ENCODE peak calls at places on chromosomes 12 and 14, in nine cellular contexts. V is foreskin fibroblast; K is CD4-positive, alpha-beta memory T cell; J is tibial nerve; O is AG10803; U is pancreas; D is NT2/D1; A is esophagus muscularis mucosa; Q is IMR-90. B is an unnamed sample.

GRCh38 chr12:70484464-70484863 is 118.4 kb downstream of the KCNMB4 start:
- DNase-seq in V (no peak), K (no peak), J (no peak), O (no peak), U (no peak), D (no peak), A (no peak), Q (no peak), B (no peak)

GRCh38 chr12:57887631-57888406 is 41.3 kb upstream of the CTDSP2 start:
- DNase-seq in V (peak; percentile 83), K (no peak), J (no peak), O (peak; percentile 62), U (no peak), D (no peak), A (no peak), Q (peak; percentile 55), B (no peak)

GRCh38 chr12:48165089-48166031 is 8.0 kb upstream of the ASB8 start:
- DNase-seq in V (peak; percentile 72), K (peak; percentile 73), J (no peak), O (peak; percentile 67), U (no peak), D (peak; percentile 52), A (no peak), Q (peak; percentile 68), B (no peak)

GRCh38 chr12:111451649-111452129 is 46.0 kb downstream of the SH2B3 start:
- DNase-seq in V (peak; percentile 76), K (peak; percentile 77), J (no peak), O (peak; percentile 59), U (no peak), D (no peak), A (peak; percentile 68), Q (peak; percentile 59), B (no peak)

GRCh38 chr12:104649913-104650312 is 193.2 kb downstream of the CHST11 start:
- DNase-seq in V (no peak), K (no peak), J (no peak), O (no peak), U (no peak), D (no peak), A (no peak), Q (no peak), B (no peak)

GRCh38 chr14:106518054-106518943 is 991.9 kb downstream of the TMEM121 start:
- DNase-seq in V (no peak), K (peak; percentile 79), J (no peak), O (no peak), U (peak; percentile 29), D (no peak), A (no peak), Q (no peak), B (no peak)

GRCh38 chr12:117202033-117202432 is 11.8 kb upstream of the FBXO21 start:
- DNase-seq in V (no peak), K (no peak), J (no peak), O (no peak), U (no peak), D (no peak), A (no peak), Q (no peak), B (no peak)

GRCh38 chr14:98174031-98174430 is 1098.0 kb downstream of the BCL11B start:
- DNase-seq in V (no peak), K (no peak), J (no peak), O (no peak), U (no peak), D (no peak), A (no peak), Q (no peak), B (no peak)

GRCh38 chr12:29088611-29089219 is 60.4 kb upstream of the FAR2 start:
- DNase-seq in V (peak; percentile 56), K (peak; percentile 32), J (no peak), O (peak; percentile 20), U (no peak), D (no peak), A (no peak), Q (peak; percentile 16), B (no peak)

GRCh38 chr12:93098077-93098476 is 169.0 kb upstream of the EEA1 start:
- DNase-seq in V (peak; percentile 47), K (peak; percentile 60), J (peak; percentile 33), O (no peak), U (peak; percentile 45), D (peak; percentile 47), A (no peak), Q (peak; percentile 35), B (no peak)

GRCh38 chr14:50342211-50343080 is 30.3 kb downstream of the DMAC2L start:
- DNase-seq in V (peak; percentile 82), K (peak; percentile 36), J (peak; percentile 59), O (peak; percentile 94), U (peak; percentile 20), D (peak; percentile 15), A (peak; percentile 90), Q (peak; percentile 71), B (no peak)

GRCh38 chr12:20211537-20211936 is 156.8 kb upstream of the PDE3A start:
- DNase-seq in V (no peak), K (no peak), J (no peak), O (no peak), U (no peak), D (no peak), A (no peak), Q (no peak), B (no peak)

GRCh38 chr12:20214286-20214685 is 154.1 kb upstream of the PDE3A start:
- DNase-seq in V (peak; percentile 30), K (no peak), J (no peak), O (no peak), U (no peak), D (no peak), A (no peak), Q (peak; percentile 48), B (peak; percentile 30)

GRCh38 chr12:20213851-20214250 is 154.5 kb upstream of the PDE3A start:
- DNase-seq in V (peak; percentile 58), K (no peak), J (no peak), O (peak; percentile 4), U (no peak), D (no peak), A (no peak), Q (no peak), B (peak; percentile 37)

GRCh38 chr12:20212036-20212435 is 156.3 kb upstream of the PDE3A start:
- DNase-seq in V (peak; percentile 42), K (no peak), J (no peak), O (peak; percentile 9), U (no peak), D (no peak), A (no peak), Q (peak; percentile 8), B (no peak)

DNA sequence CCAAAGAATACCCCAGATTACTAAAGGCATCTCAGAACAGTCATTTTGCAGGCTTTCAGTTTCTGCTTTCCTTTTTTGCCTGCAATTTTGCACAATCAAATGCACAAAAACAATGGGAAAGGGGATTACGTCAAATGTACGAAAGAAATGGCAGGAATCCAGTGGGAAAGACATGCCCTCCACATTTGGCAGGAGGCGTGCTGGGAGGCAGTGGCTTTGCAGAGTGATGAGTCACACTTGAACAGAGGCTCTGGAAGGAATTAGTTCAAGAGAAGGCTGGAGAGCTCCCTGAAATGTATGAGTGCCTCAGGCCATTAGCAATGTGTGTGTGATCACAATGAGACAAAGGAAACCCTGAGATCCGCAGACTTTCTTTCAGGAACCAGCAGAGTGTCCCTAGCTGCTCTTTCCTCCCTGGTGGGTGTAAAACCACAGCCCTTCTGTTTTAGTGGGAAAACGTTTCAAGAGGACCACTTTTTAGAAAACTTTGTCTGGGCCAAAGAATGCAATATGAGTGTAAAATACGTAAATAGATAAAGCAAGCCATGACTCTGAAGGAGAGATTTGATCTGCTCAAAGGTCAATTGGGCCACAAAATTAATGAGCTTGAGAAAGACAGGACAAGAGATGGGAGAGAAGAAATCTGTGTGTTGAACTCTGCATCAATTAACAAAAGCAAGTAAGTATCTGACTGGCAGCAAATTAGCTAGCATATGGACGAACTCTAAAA is 155.5 kb upstream of the PDE3A start:
- DNase-seq in V (peak; percentile 98), K (no peak), J (peak; percentile 69), O (peak; percentile 97), U (peak; percentile 50), D (peak; percentile 100), A (no peak), Q (peak; percentile 98), B (peak; percentile 99)
- H3K4me3 ChIP-seq in V (peak overlapping the region; percentile 9), K (no peak overlapping the region), J (no peak overlapping the region), O (no peak overlapping the region), U (no peak overlapping the region), D (no peak overlapping the region), A (peak overlapping the region; percentile 12), Q (no peak overlapping the region), B (no peak overlapping the region)

DNA sequence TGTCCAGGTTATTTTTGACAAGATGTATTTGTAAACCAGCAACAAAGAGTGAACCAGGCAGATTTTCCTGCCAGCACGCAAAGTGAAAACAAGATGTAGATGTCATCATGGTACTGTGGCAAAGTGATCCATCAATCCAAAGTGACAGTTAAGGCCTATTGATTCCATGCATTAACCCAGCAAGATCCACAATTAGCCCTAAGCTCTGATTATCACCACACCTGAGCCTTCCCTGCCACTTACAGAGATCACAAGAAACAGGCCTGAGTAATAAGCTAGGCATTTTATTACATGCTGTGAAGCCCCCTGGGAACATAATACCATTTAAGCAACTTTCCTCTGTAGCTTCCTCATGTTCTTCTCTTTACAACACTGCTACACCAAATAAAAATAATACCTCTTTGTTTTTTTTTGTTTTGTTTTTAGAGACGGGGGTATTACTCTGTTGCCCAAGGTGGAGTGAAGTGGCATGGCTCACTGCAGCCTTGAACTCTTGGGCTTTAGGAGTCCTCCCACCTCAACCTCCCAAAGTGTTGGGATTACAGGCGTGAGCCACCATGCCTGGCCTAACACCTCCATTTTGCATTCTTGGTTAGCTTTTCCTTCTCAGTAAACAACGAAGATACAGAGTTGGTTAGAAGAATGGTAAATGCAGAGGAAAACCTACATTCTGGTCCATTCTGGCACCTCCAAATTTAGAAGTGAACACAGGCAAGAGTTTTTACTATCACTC is 85.5 kb downstream of the STON2 start:
- DNase-seq in V (no peak), K (no peak), J (no peak), O (no peak), U (no peak), D (no peak), A (no peak), Q (no peak), B (no peak)
- H3K4me3 ChIP-seq in V (no peak overlapping the region), K (no peak overlapping the region), J (no peak overlapping the region), O (no peak overlapping the region), U (no peak overlapping the region), D (no peak overlapping the region), A (no peak overlapping the region), Q (no peak overlapping the region), B (no peak overlapping the region)

GRCh38 chr14:60648934-60649814 is at the start of gene SIX1:
- DNase-seq in V (peak; percentile 98), K (no peak), J (peak; percentile 47), O (peak; percentile 92), U (peak; percentile 58), D (peak; percentile 79), A (no peak), Q (peak; percentile 95), B (peak; percentile 90)
- H3K4me3 ChIP-seq in V (peak within 1 kb of the TSS; percentile 85), K (no peak within 1 kb of the TSS), J (peak within 1 kb of the TSS; percentile 63), O (peak within 1 kb of the TSS; percentile 70), U (peak within 1 kb of the TSS; percentile 46), D (peak within 1 kb of the TSS; percentile 40), A (peak within 1 kb of the TSS; percentile 53), Q (peak within 1 kb of the TSS; percentile 74), B (peak within 1 kb of the TSS; percentile 79)

DNA sequence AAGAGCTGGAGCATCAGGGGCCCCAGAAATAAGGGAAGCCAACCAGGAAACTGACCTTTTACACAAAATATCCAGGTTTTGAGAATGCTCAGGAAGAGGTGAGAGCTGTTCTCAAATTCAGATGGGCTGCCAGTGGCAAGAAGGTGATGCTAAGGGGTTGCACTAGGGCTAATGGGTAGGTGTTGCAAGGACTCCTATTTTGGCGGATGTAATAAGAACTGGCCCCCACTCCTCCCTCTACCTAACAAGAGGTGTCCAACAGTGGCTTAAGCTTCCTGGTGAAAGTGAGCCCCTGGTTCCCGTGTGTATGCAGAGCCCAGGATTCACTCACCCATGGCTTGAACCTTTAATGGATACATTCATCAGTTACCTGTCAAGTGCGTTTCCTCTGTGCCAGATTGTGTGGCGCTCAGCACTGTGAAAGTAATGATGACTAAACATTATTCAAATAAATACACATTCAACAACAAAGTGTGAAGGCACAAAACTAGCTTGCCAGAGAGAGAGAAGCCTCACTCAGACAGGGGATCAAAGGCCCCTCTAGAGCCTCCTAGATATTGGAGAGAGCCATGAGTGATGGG is 705 bp upstream of the CHGA start:
- DNase-seq in V (no peak), K (no peak), J (no peak), O (no peak), U (no peak), D (no peak), A (no peak), Q (no peak), B (no peak)
- H3K4me3 ChIP-seq in V (no peak overlapping the region), K (no peak overlapping the region), J (no peak overlapping the region), O (no peak overlapping the region), U (peak overlapping the region; percentile 39), D (peak overlapping the region; percentile 45), A (no peak overlapping the region), Q (no peak overlapping the region), B (no peak overlapping the region)

B was measured in skeletal muscle cell.